ENCODE peak calls at places on chromosomes 4 and X, in seven cellular contexts. Q, B, M, J, Y, T and R are unnamed samples.

GRCh38 chr4:19880205-19880604 is 371.5 kb upstream of the SLIT2 start:
- DNase-seq in M (peak; percentile 20), Q (no peak), Y (no peak), T (no peak), J (no peak), B (no peak), R (no peak)

GRCh38 chr4:83054928-83055327 is 19.9 kb downstream of the COPS4 start:
- DNase-seq in M (peak; percentile 38), B (no peak), T (peak; percentile 5), J (no peak), Y (no peak), Q (peak; percentile 17), R (peak; percentile 34)

GRCh38 chr4:87934973-87935372 is 40.5 kb upstream of the SPP1 start:
- DNase-seq in T (no peak), Q (no peak), Y (no peak), M (no peak), J (no peak), B (no peak), R (no peak)

GRCh38 chrX:155027509-155028066 is 944 bp downstream of the FUNDC2 start:
- DNase-seq in Q (no peak), M (peak; percentile 76), B (no peak), T (no peak), J (no peak), Y (no peak), R (peak; percentile 75)

GRCh38 chr4:41814565-41814964 is 66.0 kb upstream of the PHOX2B start:
- DNase-seq in Y (no peak), Q (no peak), J (no peak), T (no peak), M (peak; percentile 29), B (peak; percentile 81), R (no peak)

GRCh38 chrX:30308263-30309138 is 689 bp downstream of the NR0B1 start:
- DNase-seq in Q (peak; percentile 14), B (peak; percentile 82), T (no peak), M (peak; percentile 2), J (no peak), Y (peak; percentile 0), R (no peak)

GRCh38 chrX:9378980-9379696 is 85.7 kb upstream of the TBL1X start:
- DNase-seq in B (no peak), M (peak; percentile 37), Q (no peak), Y (no peak), J (no peak), T (no peak), R (peak; percentile 79)

GRCh38 chrX:48896611-48897011 is 957 bp downstream of the TIMM17B start:
- DNase-seq in B (peak; percentile 59), Y (no peak), Q (peak; percentile 6), J (no peak), T (no peak), M (peak; percentile 31), R (peak; percentile 71)

GRCh38 chr4:2365913-2366210 is 52.6 kb downstream of the ZFYVE28 start:
- DNase-seq in Y (no peak), T (no peak), M (no peak), Q (no peak), B (peak; percentile 31), J (no peak), R (no peak)

GRCh38 chr4:52298444-52298843 is 247.3 kb downstream of the SPATA18 start:
- DNase-seq in M (no peak), T (no peak), Q (no peak), B (no peak), J (no peak), Y (no peak), R (no peak)

GRCh38 chr4:155950461-155950860 is 3.2 kb downstream of the CTSO start:
- DNase-seq in M (no peak), Q (no peak), B (no peak), T (no peak), Y (no peak), J (no peak), R (no peak)

GRCh38 chr4:144903953-144904711 is 193.9 kb downstream of the ANAPC10 start:
- DNase-seq in Y (no peak), B (no peak), J (no peak), T (no peak), M (no peak), Q (no peak), R (peak; percentile 18)